ENCODE peak calls at places on chromosomes 7 and 10, in four cellular contexts. C, G, E and T are unnamed samples.

GRCh38 chr10:98528785-98529183 is 82.0 kb upstream of the HPS1 start:
- DNase-seq in C (no peak), G (no peak), E (no peak), T (no peak)

GRCh38 chr7:158276414-158277218 is 311.0 kb downstream of the PTPRN2 start:
- DNase-seq in E (no peak), C (no peak), G (no peak), T (no peak)

GRCh38 chr7:134514663-134515062 is 12.7 kb upstream of the AKR1B10 start:
- DNase-seq in G (peak), C (peak), E (peak), T (no peak)

GRCh38 chr10:91528768-91529167 is 104.1 kb downstream of the PPP1R3C start:
- DNase-seq in E (no peak), G (no peak), C (no peak), T (no peak)

GRCh38 chr7:11831727-11832495 is at the start of gene THSD7A:
- DNase-seq in C (peak), G (no peak), E (peak), T (no peak)

GRCh38 chr10:27241640-27242472 is 1.3 kb upstream of the ACBD5 start:
- DNase-seq in G (peak), C (peak), E (peak), T (peak)

GRCh38 chr10:3978174-3978573 is 193.2 kb upstream of the KLF6 start:
- DNase-seq in E (no peak), G (no peak), C (peak), T (no peak)

GRCh38 chr10:72948762-72949161 is 5.8 kb downstream of the PLA2G12B start:
- DNase-seq in G (no peak), C (no peak), E (no peak), T (no peak)

GRCh38 chr10:3399756-3400155 is 227.2 kb upstream of the PITRM1 start:
- DNase-seq in G (no peak), C (no peak), E (no peak), T (no peak)

GRCh38 chr10:70715853-70716795 is 43.8 kb downstream of the ADAMTS14 start:
- DNase-seq in G (no peak), C (peak), E (peak), T (no peak)

GRCh38 chr10:123061865-123062264 is 53.1 kb downstream of the ACADSB start:
- DNase-seq in G (no peak), E (no peak), C (no peak), T (no peak)